ENCODE peak calls at places on chromosomes 6 and 20, in five cellular contexts. O is psoas muscle, D is heart left ventricle, W is cardiac fibroblast, E is T-helper 1 cell. I is an unnamed sample.

GRCh38 chr6:32402812-32403211 is 4.2 kb downstream of the BTNL2 start:
- DNase-seq in O (no peak), D (no peak), W (no peak), E (no peak), I (no peak)

GRCh38 chr6:168388641-168389633 is 52.0 kb upstream of the SMOC2 start:
- DNase-seq in O (no peak), D (no peak), W (no peak), E (no peak), I (no peak)

GRCh38 chr6:134925800-134926199 is 24.1 kb downstream of the ALDH8A1 start:
- DNase-seq in O (no peak), D (no peak), W (peak), E (no peak), I (no peak)

GRCh38 chr20:33840759-33841438 is 29.8 kb downstream of the CHMP4B start:
- DNase-seq in O (no peak), D (no peak), W (no peak), E (no peak), I (no peak)

GRCh38 chr6:148653138-148653776 is 93.6 kb upstream of the UST start:
- DNase-seq in O (no peak), D (no peak), W (peak), E (no peak), I (no peak)

GRCh38 chr20:46690219-46691111 is 1.2 kb upstream of the TP53RK start:
- DNase-seq in O (no peak), D (no peak), W (peak), E (no peak), I (no peak)

GRCh38 chr20:43448748-43449535 is 8.8 kb upstream of the SRSF6 start:
- DNase-seq in O (no peak), D (no peak), W (peak), E (peak), I (no peak)

GRCh38 chr20:50583422-50584150 is 73.4 kb downstream of the PTPN1 start:
- DNase-seq in O (no peak), D (no peak), W (no peak), E (no peak), I (no peak)

GRCh38 chr20:9508240-9508661 is 6.1 kb upstream of the LAMP5 start:
- DNase-seq in O (no peak), D (no peak), W (no peak), E (no peak), I (no peak)

GRCh38 chr20:51059862-51060261 is 37.0 kb upstream of the KCNG1 start:
- DNase-seq in O (no peak), D (no peak), W (peak), E (no peak), I (no peak)

GRCh38 chr20:11716239-11716944 is 201.3 kb upstream of the BTBD3 start:
- DNase-seq in O (no peak), D (no peak), W (peak), E (no peak), I (no peak)

GRCh38 chr6:45951771-45952529 is 63.7 kb downstream of the CLIC5 start:
- DNase-seq in O (no peak), D (no peak), W (no peak), E (no peak), I (no peak)

GRCh38 chr6:6856538-6857523 is 250.9 kb upstream of the RREB1 start:
- DNase-seq in O (peak), D (peak), W (peak), E (no peak), I (peak)

GRCh38 chr6:36039113-36039512 is 11.5 kb downstream of the MAPK14 start:
- DNase-seq in O (no peak), D (no peak), W (no peak), E (no peak), I (no peak)

GRCh38 chr6:67680297-67680932 is 954.7 kb upstream of the ADGRB3 start:
- DNase-seq in O (no peak), D (no peak), W (peak), E (no peak), I (no peak)

GRCh38 chr20:34402461-34402860 is 39.4 kb downstream of the ITCH start:
- DNase-seq in O (no peak), D (no peak), W (peak), E (no peak), I (no peak)

GRCh38 chr20:8722277-8722928 is 346.5 kb upstream of the PLCB4 start:
- DNase-seq in O (no peak), D (no peak), W (peak), E (no peak), I (no peak)

GRCh38 chr20:58309607-58310290 is at the start of gene RAB22A:
- DNase-seq in O (peak), D (peak), W (peak), E (peak), I (peak)

GRCh38 chr6:30613251-30614043 is 3.6 kb downstream of the PPP1R10 start:
- DNase-seq in O (no peak), D (no peak), W (peak), E (no peak), I (no peak)

GRCh38 chr6:63527658-63528514 is 44.4 kb upstream of the LOC128125822 start:
- DNase-seq in O (peak), D (no peak), W (peak), E (no peak), I (peak)

GRCh38 chr20:22807646-22808045 is 223.3 kb upstream of the FOXA2 start:
- DNase-seq in O (no peak), D (no peak), W (peak), E (no peak), I (no peak)

GRCh38 chr6:13924146-13924948 is 405 bp upstream of the RNF182 start:
- DNase-seq in O (peak), D (peak), W (peak), E (peak), I (no peak)

GRCh38 chr6:81748946-81749345 is 3.5 kb downstream of the TENT5A start:
- DNase-seq in O (no peak), D (no peak), W (no peak), E (no peak), I (no peak)

GRCh38 chr20:63966172-63966943 is 3.4 kb downstream of the ZNF512B start:
- DNase-seq in O (peak), D (no peak), W (no peak), E (no peak), I (no peak)

GRCh38 chr6:110683236-110683635 is 132.0 kb downstream of the CDK19 start:
- DNase-seq in O (no peak), D (no peak), W (no peak), E (no peak), I (no peak)

GRCh38 chr20:41183391-41183790 is 46.0 kb downstream of the PLCG1 start:
- DNase-seq in O (no peak), D (no peak), W (no peak), E (no peak), I (peak)

GRCh38 chr6:23851551-23851950 is 274.5 kb upstream of the NRSN1 start:
- DNase-seq in O (no peak), D (no peak), W (no peak), E (no peak), I (no peak)

GRCh38 chr6:116530436-116530835 is 15.0 kb downstream of the TRAPPC3L start:
- DNase-seq in O (no peak), D (no peak), W (no peak), E (no peak), I (no peak)